ENCODE peak calls at places on chromosomes 2 and 18, in nine cellular contexts. One of them, this sample, is unnamed.

GRCh38 chr2:120794716-120795115 is 59.0 kb downstream of the GLI2 start:
- DNase-seq in stomach: no peak
- DNase-seq in A549: no peak
- DNase-seq in SK-N-SH: no peak
- DNase-seq in sigmoid colon: no peak
- DNase-seq in tibial nerve: no peak
- DNase-seq in H1: no peak
- DNase-seq in esophagus muscularis mucosa: no peak
- DNase-seq in HepG2: no peak
- DNase-seq in this sample: no peak

GRCh38 chr2:201888476-201888875 is 82.1 kb downstream of the CDK15 start:
- DNase-seq in esophagus muscularis mucosa: no peak
- DNase-seq in sigmoid colon: no peak
- DNase-seq in H1: no peak
- DNase-seq in HepG2: no peak
- DNase-seq in tibial nerve: no peak
- DNase-seq in SK-N-SH: no peak
- DNase-seq in A549: no peak
- DNase-seq in stomach: no peak
- DNase-seq in this sample: no peak

GRCh38 chr2:221571391-221572179 is 519 bp downstream of the EPHA4 start:
- DNase-seq in HepG2: no peak
- DNase-seq in esophagus muscularis mucosa: no peak
- DNase-seq in H1: peak; percentile 73
- DNase-seq in stomach: no peak
- DNase-seq in sigmoid colon: peak; percentile 72
- DNase-seq in tibial nerve: peak; percentile 19
- DNase-seq in SK-N-SH: peak; percentile 16
- DNase-seq in A549: peak; percentile 12
- DNase-seq in this sample: peak; percentile 44

GRCh38 chr2:168254158-168254935 is 7.0 kb upstream of the STK39 start:
- DNase-seq in H1: no peak
- DNase-seq in SK-N-SH: peak; percentile 23
- DNase-seq in tibial nerve: no peak
- DNase-seq in sigmoid colon: no peak
- DNase-seq in stomach: no peak
- DNase-seq in A549: no peak
- DNase-seq in HepG2: peak; percentile 50
- DNase-seq in esophagus muscularis mucosa: peak; percentile 4
- DNase-seq in this sample: no peak

GRCh38 chr18:13448028-13448795 is 229.7 kb downstream of the LDLRAD4 start:
- DNase-seq in esophagus muscularis mucosa: no peak
- DNase-seq in sigmoid colon: no peak
- DNase-seq in HepG2: no peak
- DNase-seq in stomach: no peak
- DNase-seq in SK-N-SH: no peak
- DNase-seq in tibial nerve: no peak
- DNase-seq in A549: no peak
- DNase-seq in H1: no peak
- DNase-seq in this sample: no peak

GRCh38 chr2:69980408-69980807 is 19.0 kb upstream of the ASPRV1 start:
- DNase-seq in HepG2: no peak
- DNase-seq in H1: no peak
- DNase-seq in tibial nerve: no peak
- DNase-seq in sigmoid colon: no peak
- DNase-seq in esophagus muscularis mucosa: no peak
- DNase-seq in SK-N-SH: no peak
- DNase-seq in stomach: no peak
- DNase-seq in A549: no peak
- DNase-seq in this sample: no peak

GRCh38 chr18:39620551-39621168 is 2055.1 kb upstream of the CELF4 start:
- DNase-seq in HepG2: peak; percentile 72
- DNase-seq in stomach: no peak
- DNase-seq in tibial nerve: no peak
- DNase-seq in SK-N-SH: no peak
- DNase-seq in esophagus muscularis mucosa: no peak
- DNase-seq in sigmoid colon: no peak
- DNase-seq in A549: no peak
- DNase-seq in H1: no peak
- DNase-seq in this sample: no peak

GRCh38 chr2:223993634-223994232 is 36.5 kb downstream of the MRPL44 start:
- DNase-seq in sigmoid colon: peak; percentile 74
- DNase-seq in esophagus muscularis mucosa: no peak
- DNase-seq in stomach: peak; percentile 70
- DNase-seq in SK-N-SH: peak; percentile 69
- DNase-seq in H1: peak; percentile 68
- DNase-seq in A549: peak; percentile 65
- DNase-seq in HepG2: peak; percentile 77
- DNase-seq in tibial nerve: peak; percentile 89
- DNase-seq in this sample: peak; percentile 56

GRCh38 chr18:79964330-79965118 is at the start of gene HSBP1L1:
- DNase-seq in stomach: peak; percentile 87
- DNase-seq in A549: peak; percentile 57
- DNase-seq in HepG2: peak; percentile 65
- DNase-seq in tibial nerve: no peak
- DNase-seq in esophagus muscularis mucosa: no peak
- DNase-seq in sigmoid colon: peak; percentile 73
- DNase-seq in H1: peak; percentile 84
- DNase-seq in SK-N-SH: peak; percentile 85
- DNase-seq in this sample: peak; percentile 63

GRCh38 chr2:70994055-70994444 is 623 bp downstream of the TEX261 start:
- DNase-seq in tibial nerve: no peak
- DNase-seq in esophagus muscularis mucosa: peak; percentile 78
- DNase-seq in A549: no peak
- DNase-seq in H1: no peak
- DNase-seq in stomach: no peak
- DNase-seq in SK-N-SH: no peak
- DNase-seq in sigmoid colon: no peak
- DNase-seq in HepG2: no peak
- DNase-seq in this sample: no peak

GRCh38 chr2:84497285-84497684 is 19.0 kb upstream of the DNAH6 start:
- DNase-seq in sigmoid colon: no peak
- DNase-seq in H1: no peak
- DNase-seq in A549: no peak
- DNase-seq in SK-N-SH: no peak
- DNase-seq in esophagus muscularis mucosa: no peak
- DNase-seq in stomach: no peak
- DNase-seq in tibial nerve: no peak
- DNase-seq in HepG2: no peak
- DNase-seq in this sample: no peak

GRCh38 chr2:159933727-159934049 is 128.7 kb downstream of the PLA2R1 start:
- DNase-seq in A549: no peak
- DNase-seq in HepG2: no peak
- DNase-seq in H1: no peak
- DNase-seq in sigmoid colon: no peak
- DNase-seq in stomach: no peak
- DNase-seq in esophagus muscularis mucosa: no peak
- DNase-seq in tibial nerve: no peak
- DNase-seq in SK-N-SH: no peak
- DNase-seq in this sample: no peak

GRCh38 chr2:150267651-150268415 is 219.6 kb downstream of the RND3 start:
- DNase-seq in SK-N-SH: no peak
- DNase-seq in H1: no peak
- DNase-seq in tibial nerve: no peak
- DNase-seq in HepG2: no peak
- DNase-seq in sigmoid colon: no peak
- DNase-seq in stomach: no peak
- DNase-seq in A549: no peak
- DNase-seq in esophagus muscularis mucosa: no peak
- DNase-seq in this sample: no peak

GRCh38 chr2:214471990-214472389 is 61.1 kb downstream of the VWC2L start:
- DNase-seq in A549: no peak
- DNase-seq in tibial nerve: no peak
- DNase-seq in H1: no peak
- DNase-seq in esophagus muscularis mucosa: no peak
- DNase-seq in SK-N-SH: no peak
- DNase-seq in sigmoid colon: no peak
- DNase-seq in stomach: no peak
- DNase-seq in HepG2: no peak
- DNase-seq in this sample: no peak

DNA sequence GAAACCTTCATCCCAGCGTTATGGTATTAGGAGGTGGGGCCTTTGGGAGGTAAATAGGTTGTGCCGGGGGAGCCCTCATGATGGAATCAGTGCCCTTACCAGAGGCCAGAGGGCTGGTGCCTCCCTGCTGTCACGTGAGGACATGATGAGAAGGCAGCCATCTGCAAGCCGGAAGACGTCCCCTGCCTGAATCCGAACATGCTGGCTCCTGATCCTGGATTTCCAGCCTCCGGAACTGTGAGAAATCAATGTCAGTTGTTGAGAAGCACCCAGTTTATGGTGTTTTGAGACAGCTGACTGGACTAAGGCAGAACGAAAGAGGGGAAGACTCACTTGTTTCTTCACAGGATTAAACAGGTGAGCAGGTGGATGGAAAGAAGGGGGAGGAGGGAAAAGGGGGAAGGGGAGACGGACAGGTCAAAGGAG is 13.0 kb upstream of the KLF11 start:
- DNase-seq in SK-N-SH: no peak
- DNase-seq in sigmoid colon: no peak
- DNase-seq in esophagus muscularis mucosa: no peak
- DNase-seq in H1: no peak
- DNase-seq in HepG2: peak; percentile 61
- DNase-seq in tibial nerve: no peak
- DNase-seq in stomach: no peak
- DNase-seq in A549: no peak
- DNase-seq in this sample: no peak
- H3K4me3 ChIP-seq in SK-N-SH: no peak overlapping the region
- H3K4me3 ChIP-seq in sigmoid colon: no peak overlapping the region
- H3K4me3 ChIP-seq in esophagus muscularis mucosa: no peak overlapping the region
- H3K4me3 ChIP-seq in H1: no peak overlapping the region
- H3K4me3 ChIP-seq in HepG2: peak overlapping the region; percentile 26
- H3K4me3 ChIP-seq in tibial nerve: no peak overlapping the region
- H3K4me3 ChIP-seq in stomach: no peak overlapping the region
- H3K4me3 ChIP-seq in A549: no peak overlapping the region
- H3K4me3 ChIP-seq in this sample: no peak overlapping the region

DNA sequence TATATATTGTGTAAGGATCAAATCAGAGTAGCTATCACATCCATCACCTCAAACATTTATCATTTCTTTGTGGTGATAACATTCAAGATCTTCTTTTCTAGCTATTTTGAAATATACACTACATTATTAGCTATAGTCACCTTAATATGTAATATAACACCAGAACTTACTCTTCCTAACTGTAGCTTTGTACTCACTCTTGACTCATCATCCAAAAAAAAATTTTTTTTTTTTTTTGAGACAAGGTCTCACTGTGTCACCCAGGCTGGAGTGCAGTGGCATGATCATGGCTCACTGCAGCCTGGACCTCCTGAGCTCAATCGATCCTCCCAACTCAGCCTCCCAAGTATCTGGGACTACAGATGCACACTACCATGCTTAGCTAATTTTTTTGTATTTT is 153.3 kb downstream of the EML6 start:
- DNase-seq in SK-N-SH: no peak
- DNase-seq in H1: no peak
- DNase-seq in tibial nerve: no peak
- DNase-seq in HepG2: no peak
- DNase-seq in esophagus muscularis mucosa: no peak
- DNase-seq in sigmoid colon: no peak
- DNase-seq in stomach: no peak
- DNase-seq in A549: no peak
- DNase-seq in this sample: no peak
- TF ChIP-seq CTCF in SK-N-SH: no peak
- TF ChIP-seq CTCF in H1: no peak
- TF ChIP-seq CTCF in tibial nerve: no peak
- TF ChIP-seq CTCF in HepG2: no peak
- TF ChIP-seq CTCF in esophagus muscularis mucosa: no peak
- TF ChIP-seq CTCF in sigmoid colon: no peak
- TF ChIP-seq CTCF in stomach: no peak
- TF ChIP-seq CTCF in A549: no peak
- TF ChIP-seq CTCF in this sample: no peak

GRCh38 chr2:20752293-20752692 is 70.6 kb downstream of the LDAH start:
- DNase-seq in H1: no peak
- DNase-seq in esophagus muscularis mucosa: no peak
- DNase-seq in SK-N-SH: no peak
- DNase-seq in sigmoid colon: no peak
- DNase-seq in A549: no peak
- DNase-seq in tibial nerve: no peak
- DNase-seq in stomach: no peak
- DNase-seq in HepG2: no peak
- DNase-seq in this sample: no peak
- TF ChIP-seq EP300 in H1: no peak
- TF ChIP-seq EP300 in esophagus muscularis mucosa: no peak
- TF ChIP-seq EP300 in SK-N-SH: no peak
- TF ChIP-seq EP300 in sigmoid colon: no peak
- TF ChIP-seq EP300 in A549: no peak
- TF ChIP-seq EP300 in tibial nerve: no peak
- TF ChIP-seq EP300 in stomach: no peak
- TF ChIP-seq EP300 in HepG2: no peak
- TF ChIP-seq EP300 in this sample: no peak

GRCh38 chr2:7612969-7613368 is 695.8 kb downstream of the RNF144A start:
- DNase-seq in esophagus muscularis mucosa: peak; percentile 31
- DNase-seq in HepG2: peak; percentile 20
- DNase-seq in H1: no peak
- DNase-seq in A549: no peak
- DNase-seq in SK-N-SH: no peak
- DNase-seq in stomach: no peak
- DNase-seq in tibial nerve: no peak
- DNase-seq in sigmoid colon: no peak
- DNase-seq in this sample: no peak

GRCh38 chr2:7611750-7612149 is 694.5 kb downstream of the RNF144A start:
- DNase-seq in sigmoid colon: no peak
- DNase-seq in A549: no peak
- DNase-seq in SK-N-SH: no peak
- DNase-seq in stomach: no peak
- DNase-seq in H1: no peak
- DNase-seq in HepG2: no peak
- DNase-seq in tibial nerve: no peak
- DNase-seq in esophagus muscularis mucosa: no peak
- DNase-seq in this sample: no peak

GRCh38 chr2:7609556-7610323 is 692.5 kb downstream of the RNF144A start:
- DNase-seq in sigmoid colon: no peak
- DNase-seq in A549: no peak
- DNase-seq in stomach: no peak
- DNase-seq in H1: no peak
- DNase-seq in SK-N-SH: peak; percentile 27
- DNase-seq in tibial nerve: no peak
- DNase-seq in HepG2: no peak
- DNase-seq in esophagus muscularis mucosa: no peak
- DNase-seq in this sample: no peak

GRCh38 chr2:7619203-7619602 is 702.0 kb downstream of the RNF144A start:
- DNase-seq in esophagus muscularis mucosa: no peak
- DNase-seq in tibial nerve: no peak
- DNase-seq in A549: no peak
- DNase-seq in H1: no peak
- DNase-seq in HepG2: no peak
- DNase-seq in SK-N-SH: no peak
- DNase-seq in stomach: no peak
- DNase-seq in sigmoid colon: no peak
- DNase-seq in this sample: no peak

DNA sequence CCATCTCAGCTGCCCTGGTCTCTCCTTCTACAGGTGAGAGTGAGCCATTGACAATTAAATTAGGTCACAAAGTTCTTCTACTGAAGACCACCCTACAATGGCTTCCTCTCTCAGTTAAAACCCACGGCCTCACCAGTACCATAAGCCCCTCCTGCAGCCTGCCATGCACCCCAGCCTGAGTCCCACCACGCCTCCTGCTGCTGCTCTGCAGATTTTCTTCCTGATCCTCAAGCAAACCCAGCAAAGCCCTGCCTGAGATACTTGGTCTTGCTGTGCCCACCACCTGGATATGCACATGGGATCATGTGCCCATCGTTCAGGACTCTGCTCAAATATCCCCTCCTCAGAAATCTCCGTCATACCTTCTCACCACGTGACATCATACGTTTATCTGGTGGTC is 696.6 kb downstream of the RNF144A start:
- DNase-seq in H1: no peak
- DNase-seq in stomach: no peak
- DNase-seq in HepG2: no peak
- DNase-seq in sigmoid colon: no peak
- DNase-seq in SK-N-SH: no peak
- DNase-seq in A549: no peak
- DNase-seq in esophagus muscularis mucosa: peak; percentile 91
- DNase-seq in tibial nerve: no peak
- DNase-seq in this sample: no peak
- H3K4me3 ChIP-seq in H1: no peak overlapping the region
- H3K4me3 ChIP-seq in stomach: no peak overlapping the region
- H3K4me3 ChIP-seq in HepG2: no peak overlapping the region
- H3K4me3 ChIP-seq in sigmoid colon: no peak overlapping the region
- H3K4me3 ChIP-seq in SK-N-SH: no peak overlapping the region
- H3K4me3 ChIP-seq in A549: no peak overlapping the region
- H3K4me3 ChIP-seq in esophagus muscularis mucosa: no peak overlapping the region
- H3K4me3 ChIP-seq in tibial nerve: no peak overlapping the region
- H3K4me3 ChIP-seq in this sample: no peak overlapping the region